ENCODE peak calls at places on chromosomes 6 and 20, in five cellular contexts. F, R, O, Z and S are unnamed samples.

GRCh38 chr6:53048431-53049195 is 16.6 kb upstream of the FBXO9 start:
- DNase-seq in F (no peak), O (peak), Z (no peak), R (no peak), S (peak)

GRCh38 chr20:36924167-36925045 is 27.1 kb downstream of the SAMHD1 start:
- DNase-seq in F (no peak), Z (no peak), O (no peak), R (no peak), S (no peak)

GRCh38 chr6:131545317-131545716 is 27.7 kb upstream of the ARG1 start:
- DNase-seq in R (no peak), Z (no peak), F (no peak), O (no peak), S (no peak)

GRCh38 chr6:45433533-45434400 is 56.0 kb upstream of the SUPT3H start:
- DNase-seq in R (no peak), O (no peak), Z (no peak), F (no peak), S (no peak)

GRCh38 chr6:143059616-143060353 is 904 bp upstream of the AIG1 start:
- DNase-seq in F (peak), O (peak), Z (no peak), R (no peak), S (peak)

GRCh38 chr20:2771631-2772080 is 28.8 kb downstream of the CPXM1 start:
- DNase-seq in O (peak), Z (no peak), F (peak), R (no peak), S (no peak)

GRCh38 chr6:156169361-156169760 is 607.8 kb upstream of the ARID1B start:
- DNase-seq in F (no peak), R (no peak), Z (no peak), O (no peak), S (no peak)

GRCh38 chr20:6731951-6732580 is 35.4 kb upstream of the BMP2 start:
- DNase-seq in Z (no peak), F (no peak), R (no peak), O (no peak), S (no peak)

GRCh38 chr6:111606620-111607115 is 990 bp upstream of the TRAF3IP2 start:
- DNase-seq in Z (no peak), R (no peak), F (no peak), O (no peak), S (peak)

GRCh38 chr6:111603648-111604047 is 2.0 kb downstream of the TRAF3IP2 start:
- DNase-seq in F (no peak), R (no peak), Z (no peak), O (peak), S (peak)

GRCh38 chr6:111605100-111605748 is 454 bp downstream of the TRAF3IP2 start:
- DNase-seq in Z (no peak), O (peak), R (peak), F (peak), S (peak)

GRCh38 chr6:111602481-111603404 is 2.9 kb downstream of the TRAF3IP2 start:
- DNase-seq in Z (no peak), O (peak), F (no peak), R (no peak), S (peak)

DNA sequence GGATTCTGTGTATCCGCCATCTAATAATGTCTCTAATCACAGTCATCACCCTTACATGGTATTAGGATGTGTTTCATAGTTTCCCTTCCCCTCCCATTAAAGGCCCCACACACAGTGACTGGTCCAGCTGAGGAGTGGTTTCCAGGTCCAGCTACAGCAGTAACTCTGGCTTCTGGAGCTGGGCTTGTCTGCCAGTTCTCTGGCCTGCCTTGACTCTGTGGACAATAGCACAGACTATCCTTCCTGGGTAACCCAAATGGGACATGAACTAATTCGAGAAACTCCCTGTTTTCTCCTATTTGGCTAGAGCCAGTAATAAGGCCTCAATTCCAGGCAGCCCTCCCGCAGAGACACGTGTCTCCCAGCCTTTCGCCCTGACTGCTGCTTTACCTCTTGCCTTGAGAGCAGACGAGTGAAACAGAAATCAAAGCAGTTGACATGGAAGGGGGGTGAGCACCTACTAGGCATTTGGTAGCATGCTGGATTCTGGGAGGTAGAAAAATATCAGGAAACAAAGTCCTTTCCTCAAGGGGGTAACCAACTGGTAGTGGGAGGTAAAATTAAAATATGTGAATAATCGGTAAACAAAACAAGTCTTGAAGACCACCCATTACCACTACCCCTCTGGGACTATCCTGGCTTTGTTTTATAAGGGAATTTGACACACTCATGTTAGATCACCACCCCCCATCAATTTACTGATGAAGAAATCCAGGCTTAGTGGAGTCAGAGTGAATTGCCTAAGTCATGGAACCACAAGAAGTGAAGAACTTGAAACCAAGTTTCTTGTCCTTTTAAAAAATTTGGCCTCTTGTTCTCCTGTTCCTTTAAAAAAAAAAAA is 1.2 kb downstream of the TRAF3IP2 start:
- DNase-seq in R (no peak), Z (no peak), F (no peak), O (peak), S (peak)
- H2BK120ac ChIP-seq in R (no peak), Z (no peak), F (no peak), O (peak), S (peak)

GRCh38 chr6:90669420-90669819 is 82.5 kb upstream of the MAP3K7 start:
- DNase-seq in F (no peak), O (no peak), Z (no peak), R (no peak), S (no peak)
- H2BK120ac ChIP-seq in F (no peak), O (no peak), Z (no peak), R (peak), S (no peak)

GRCh38 chr20:35271904-35272303 is 6.0 kb downstream of the MMP24OS start:
- DNase-seq in F (no peak), O (peak), Z (no peak), R (no peak), S (no peak)

GRCh38 chr20:35271073-35271882 is 6.6 kb downstream of the MMP24OS start:
- DNase-seq in O (no peak), Z (no peak), R (no peak), F (peak), S (no peak)

GRCh38 chr20:35270021-35270902 is 7.7 kb downstream of the MMP24OS start:
- DNase-seq in Z (no peak), O (no peak), F (no peak), R (no peak), S (no peak)

GRCh38 chr20:35267092-35267491 is 10.8 kb downstream of the MMP24OS start:
- DNase-seq in R (no peak), Z (no peak), O (no peak), F (no peak), S (no peak)

GRCh38 chr20:35269055-35269781 is 8.7 kb downstream of the MMP24OS start:
- DNase-seq in F (peak), O (peak), R (no peak), Z (peak), S (peak)
- H2BK120ac ChIP-seq in F (no peak), O (no peak), R (no peak), Z (no peak), S (no peak)

DNA sequence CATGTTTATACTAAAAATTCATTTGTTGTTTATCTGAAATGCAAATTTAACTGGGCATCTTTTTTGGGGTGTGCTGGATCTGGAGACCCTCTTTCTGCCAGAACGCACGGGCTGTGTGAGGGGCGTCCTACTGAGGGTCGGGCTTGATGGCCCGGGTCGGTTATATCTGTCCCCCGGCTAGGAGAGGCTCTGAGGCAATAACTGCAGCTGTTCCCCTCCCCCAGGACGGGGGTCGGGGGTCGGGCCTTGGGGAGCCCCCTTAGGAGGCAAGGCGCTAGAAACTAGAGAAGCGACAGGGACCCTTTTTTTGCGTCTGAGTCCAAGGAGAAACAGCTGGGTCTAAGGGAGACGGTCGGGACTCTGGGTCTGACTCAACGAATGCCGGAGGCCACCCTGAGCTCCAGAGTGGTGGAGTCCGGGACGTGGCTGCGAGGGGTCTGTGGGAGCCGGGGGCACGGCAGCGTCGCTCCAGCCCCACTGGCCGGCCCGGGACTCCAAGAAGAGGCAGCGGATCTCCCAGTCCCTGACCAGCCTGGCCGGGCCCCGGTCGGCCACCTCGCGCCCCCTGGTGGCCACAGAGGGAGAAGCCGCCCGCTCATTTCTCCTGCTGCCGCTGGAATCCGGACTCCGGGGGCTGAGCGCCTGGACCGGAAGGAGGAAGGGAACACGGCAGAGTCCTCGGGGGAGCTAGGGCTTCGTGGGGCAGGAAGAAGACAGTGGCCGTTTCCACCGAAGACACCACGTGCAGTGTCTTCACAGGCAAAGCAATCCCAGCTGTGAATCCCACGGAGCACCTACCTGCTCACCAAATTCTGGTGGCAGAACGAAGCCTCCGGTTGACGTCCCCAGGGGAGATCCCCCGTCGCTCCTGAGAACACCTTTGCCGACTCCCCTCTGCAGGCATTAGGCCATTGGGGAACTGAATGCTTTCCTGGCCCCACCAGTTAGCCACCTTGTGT is 24.0 kb upstream of the SCML4 start:
- DNase-seq in O (peak), R (peak), Z (peak), F (peak), S (peak)
- H2BK120ac ChIP-seq in O (peak), R (no peak), Z (no peak), F (no peak), S (no peak)

GRCh38 chr20:51311636-51312479 is 230.7 kb downstream of the NFATC2 start:
- DNase-seq in Z (no peak), R (peak), O (no peak), F (peak), S (peak)
- H2BK120ac ChIP-seq in Z (no peak), R (peak), O (no peak), F (no peak), S (no peak)

DNA sequence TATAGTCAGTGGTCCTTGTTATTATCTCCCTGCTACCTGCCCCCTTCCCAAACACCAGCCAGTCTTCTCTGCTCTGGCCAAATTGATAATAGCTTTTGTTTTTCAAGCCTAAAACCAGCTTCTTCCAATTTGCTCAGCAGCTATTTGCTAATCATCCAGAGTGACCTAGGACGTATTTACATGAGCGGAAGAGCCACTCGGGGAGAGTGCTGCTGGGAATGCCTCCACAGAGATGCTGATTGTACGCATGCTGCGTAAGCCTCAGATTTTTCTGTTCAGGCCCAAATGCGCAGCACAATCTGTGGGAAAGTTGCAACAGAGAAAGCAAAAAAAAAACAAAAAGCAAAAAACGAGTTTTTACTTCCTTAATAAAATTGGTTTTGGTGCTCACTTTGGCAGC is 24.4 kb upstream of the ID1 start:
- DNase-seq in O (no peak), Z (no peak), F (no peak), R (no peak), S (no peak)
- H2BK120ac ChIP-seq in O (no peak), Z (peak), F (no peak), R (no peak), S (no peak)

GRCh38 chr20:53336892-53337291 is 256.7 kb downstream of the ZNF217 start:
- DNase-seq in R (no peak), O (no peak), F (no peak), Z (no peak), S (no peak)

GRCh38 chr20:53337419-53338101 is 256.1 kb downstream of the ZNF217 start:
- DNase-seq in O (no peak), Z (no peak), R (no peak), F (no peak), S (peak)

GRCh38 chr20:53335509-53335908 is 258.1 kb downstream of the ZNF217 start:
- DNase-seq in O (no peak), F (no peak), R (no peak), Z (no peak), S (no peak)

GRCh38 chr20:53332022-53332824 is 261.4 kb downstream of the ZNF217 start:
- DNase-seq in O (no peak), R (no peak), F (no peak), Z (no peak), S (no peak)

GRCh38 chr20:53334861-53335260 is 258.8 kb downstream of the ZNF217 start:
- DNase-seq in O (no peak), F (no peak), Z (no peak), R (no peak), S (no peak)
- H2BK120ac ChIP-seq in O (no peak), F (no peak), Z (no peak), R (no peak), S (no peak)

DNA sequence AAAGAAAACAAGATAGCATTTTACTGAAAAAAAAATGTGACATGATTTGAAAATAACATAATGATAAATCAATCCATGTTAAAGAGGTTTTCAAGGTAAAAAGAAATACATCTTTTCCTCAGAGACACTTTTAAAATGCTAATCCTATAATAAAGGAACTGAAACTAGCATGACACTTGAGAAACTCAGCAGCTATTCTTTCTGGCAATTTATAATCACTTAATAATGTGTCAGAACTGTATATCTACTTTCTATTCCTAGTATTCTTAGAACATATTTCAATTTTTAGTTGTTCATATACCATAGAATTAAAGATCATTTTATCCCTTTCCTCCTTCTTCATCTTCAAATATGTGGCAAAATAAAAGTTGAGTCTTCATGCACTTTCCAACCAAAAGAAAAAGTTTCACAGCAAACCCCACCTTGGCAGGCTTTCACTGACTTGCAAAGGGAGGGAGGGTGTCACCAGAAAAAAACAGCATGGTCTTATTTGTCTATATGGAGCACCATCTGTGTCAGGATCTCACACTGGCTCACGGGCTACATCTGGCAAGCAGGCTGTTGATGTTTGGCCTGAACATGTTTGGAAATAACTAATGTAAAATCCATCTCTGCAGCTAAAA is 48.5 kb downstream of the FHL5 start:
- DNase-seq in Z (no peak), O (no peak), R (no peak), F (no peak), S (no peak)
- H2BK120ac ChIP-seq in Z (no peak), O (no peak), R (no peak), F (no peak), S (no peak)